ENCODE peak calls at places on chromosome 12, in seven cellular contexts. Z is ELF-1; F is GF-D8; B is NCI-H1105; Q is activated naive CD4-positive, alpha-beta T cell; J is stimulated activated CD8-positive, alpha-beta memory T cell treated with anti-CD3 and anti-CD28 coated beads, Interleukin-15, amount 100 ng/mL, for 48 hours; T is NCI-H1436. H is an unnamed sample.

GRCh38 chr12:103771466-103771865 is 69.6 kb downstream of the NT5DC3 start:
- DNase-seq in F (no peak), B (no peak), Z (peak; percentile 72), T (peak; percentile 3), J (no peak), Q (no peak), H (peak; percentile 36)

GRCh38 chr12:48813464-48814312 is 4.6 kb upstream of the CACNB3 start:
- DNase-seq in Z (peak; percentile 85), T (no peak), J (no peak), B (no peak), Q (no peak), F (no peak), H (no peak)

GRCh38 chr12:39807043-39807442 is 187.4 kb upstream of the ABCD2 start:
- DNase-seq in Q (no peak), F (no peak), B (no peak), T (no peak), J (no peak), Z (peak; percentile 30), H (no peak)

GRCh38 chr12:50218386-50218785 is 51.2 kb upstream of the CERS5 start:
- DNase-seq in B (no peak), T (no peak), Q (no peak), J (no peak), Z (no peak), F (no peak), H (no peak)

GRCh38 chr12:77294016-77294415 is 228.6 kb upstream of the E2F7 start:
- DNase-seq in Z (no peak), T (no peak), B (no peak), F (no peak), J (no peak), Q (no peak), H (no peak)

GRCh38 chr12:26239508-26240328 is 44.3 kb downstream of the SSPN start:
- DNase-seq in Z (no peak), F (no peak), B (no peak), Q (no peak), T (no peak), J (no peak), H (no peak)

GRCh38 chr12:106704081-106704480 is 70.4 kb upstream of the RIC8B start:
- DNase-seq in Q (no peak), T (peak; percentile 11), J (no peak), B (no peak), Z (no peak), F (no peak), H (no peak)

GRCh38 chr12:5258966-5259365 is 172.9 kb upstream of the NTF3 start:
- DNase-seq in B (no peak), Q (no peak), Z (no peak), J (no peak), T (no peak), F (no peak), H (no peak)

GRCh38 chr12:21801522-21802288 is 27.2 kb upstream of the KCNJ8 start:
- DNase-seq in Z (no peak), T (no peak), Q (no peak), F (no peak), J (no peak), B (no peak), H (no peak)

GRCh38 chr12:6367065-6367968 is 8.0 kb downstream of the SCNN1A start:
- DNase-seq in Q (no peak), J (no peak), F (peak; percentile 71), B (no peak), T (peak; percentile 62), Z (peak; percentile 27), H (no peak)

GRCh38 chr12:4032906-4033628 is 159.9 kb upstream of the PARP11 start:
- DNase-seq in T (no peak), B (no peak), Q (no peak), J (no peak), F (no peak), Z (no peak), H (no peak)

GRCh38 chr12:132673288-132674179 is 13.6 kb downstream of the POLE start:
- DNase-seq in F (no peak), T (no peak), Z (no peak), B (no peak), J (no peak), Q (no peak), H (no peak)

GRCh38 chr12:53219956-53220856 is 11.8 kb downstream of the RARG start:
- DNase-seq in Z (peak; percentile 60), B (no peak), Q (peak; percentile 73), F (peak; percentile 57), T (no peak), J (peak; percentile 77), H (peak; percentile 64)

GRCh38 chr12:129900306-129900705 is 3.5 kb downstream of the TMEM132D start:
- DNase-seq in Z (no peak), B (no peak), Q (no peak), F (no peak), J (no peak), T (no peak), H (peak; percentile 4)

GRCh38 chr12:132422057-132423043 is 67.6 kb upstream of the FBRSL1 start:
- DNase-seq in Z (no peak), Q (no peak), B (no peak), T (no peak), J (no peak), F (no peak), H (no peak)

GRCh38 chr12:81809829-81810595 is 50.9 kb upstream of the PPFIA2 start:
- DNase-seq in F (no peak), B (no peak), T (no peak), Q (no peak), Z (no peak), J (no peak), H (no peak)

GRCh38 chr12:52871291-52871961 is 22.6 kb upstream of the KRT78 start:
- DNase-seq in F (no peak), Z (peak; percentile 51), B (no peak), T (no peak), J (no peak), Q (no peak), H (no peak)

GRCh38 chr12:128449146-128449894 is 182.3 kb downstream of the TMEM132C start:
- DNase-seq in B (peak; percentile 77), J (no peak), T (peak; percentile 53), Q (no peak), F (no peak), Z (no peak), H (no peak)

GRCh38 chr12:66087365-66087943 is 43.1 kb downstream of the LLPH start:
- DNase-seq in T (peak; percentile 11), Z (peak; percentile 58), F (no peak), Q (peak; percentile 2), B (peak; percentile 42), J (peak; percentile 6), H (peak; percentile 36)

GRCh38 chr12:58533652-58534051 is 386.7 kb downstream of the LRIG3 start:
- DNase-seq in B (no peak), Q (no peak), T (no peak), J (no peak), F (no peak), Z (no peak), H (no peak)

GRCh38 chr12:107560906-107561285 is 124.7 kb upstream of the PWP1 start:
- DNase-seq in T (no peak), B (no peak), J (no peak), Q (no peak), Z (peak; percentile 23), F (no peak), H (no peak)

GRCh38 chr12:4556730-4557519 is 5.1 kb upstream of the DYRK4 start:
- DNase-seq in T (no peak), F (no peak), B (no peak), Z (no peak), J (no peak), Q (no peak), H (no peak)

GRCh38 chr12:25034676-25035075 is 85.8 kb upstream of the BCAT1 start:
- DNase-seq in J (no peak), Q (no peak), B (no peak), F (no peak), T (no peak), Z (no peak), H (no peak)

GRCh38 chr12:81021131-81021530 is 56.7 kb upstream of the ACSS3 start:
- DNase-seq in J (no peak), Q (no peak), B (no peak), Z (no peak), F (no peak), T (no peak), H (no peak)

GRCh38 chr12:48601013-48601756 is 31.3 kb upstream of the LALBA start:
- DNase-seq in F (no peak), Q (no peak), Z (peak; percentile 80), J (peak; percentile 4), T (no peak), B (no peak), H (no peak)

GRCh38 chr12:4153343-4153892 is 120.1 kb upstream of the CCND2 start:
- DNase-seq in Q (no peak), Z (no peak), B (no peak), T (no peak), F (peak; percentile 84), J (peak; percentile 82), H (no peak)

H was measured in lung.